ENCODE peak calls at places on chromosomes 12 and 14, in eight cellular contexts. X is transverse colon, S is prostate gland, Q is upper lobe of left lung, A is stomach, O is breast epithelium, N is suprapubic skin, E is GM12891. C is an unnamed sample.
A peak's percentile ranks its signal among the peaks of the same experiment; 100 is the strongest.

GRCh38 chr14:105418269-105419054 is 1.2 kb upstream of the MTA1 start:
- DNase-seq in X (no peak), S (no peak), Q (no peak), A (no peak), O (no peak), N (peak; percentile 60), E (no peak), C (no peak)

GRCh38 chr12:4227046-4227445 is 46.5 kb upstream of the CCND2 start:
- DNase-seq in X (no peak), S (no peak), Q (no peak), A (no peak), O (no peak), N (no peak), E (no peak), C (peak; percentile 39)

GRCh38 chr12:49462103-49462739 is 76.6 kb upstream of the KCNH3 start:
- DNase-seq in X (no peak), S (no peak), Q (peak; percentile 24), A (peak; percentile 44), O (no peak), N (no peak), E (no peak), C (no peak)

GRCh38 chr14:88866305-88866704 is 41.9 kb downstream of the TTC8 start:
- DNase-seq in X (no peak), S (no peak), Q (no peak), A (no peak), O (no peak), N (no peak), E (no peak), C (no peak)

GRCh38 chr12:98253207-98253606 is 262.2 kb upstream of the TMPO start:
- DNase-seq in X (no peak), S (peak; percentile 12), Q (no peak), A (no peak), O (no peak), N (no peak), E (no peak), C (no peak)

GRCh38 chr12:111068281-111068680 is 147.9 kb upstream of the MYL2 start:
- DNase-seq in X (no peak), S (no peak), Q (no peak), A (no peak), O (no peak), N (no peak), E (no peak), C (no peak)

GRCh38 chr12:62618319-62618718 is 151.7 kb downstream of the MON2 start:
- DNase-seq in X (no peak), S (no peak), Q (no peak), A (no peak), O (no peak), N (no peak), E (no peak), C (no peak)

GRCh38 chr14:76261371-76261811 is 109.7 kb downstream of the GPATCH2L start:
- DNase-seq in X (no peak), S (no peak), Q (no peak), A (no peak), O (no peak), N (no peak), E (no peak), C (no peak)

GRCh38 chr12:29831173-29831572 is 47.4 kb upstream of the TMTC1 start:
- DNase-seq in X (no peak), S (no peak), Q (no peak), A (no peak), O (no peak), N (no peak), E (no peak), C (no peak)

GRCh38 chr14:90533591-90534021 is 136.8 kb downstream of the CALM1 start:
- DNase-seq in X (no peak), S (no peak), Q (no peak), A (no peak), O (no peak), N (no peak), E (no peak), C (no peak)

GRCh38 chr12:56258820-56259183 is 618 bp upstream of the ANKRD52 start:
- DNase-seq in X (no peak), S (no peak), Q (no peak), A (no peak), O (no peak), N (no peak), E (no peak), C (no peak)

GRCh38 chr12:56257491-56258067 is 605 bp downstream of the ANKRD52 start:
- DNase-seq in X (no peak), S (no peak), Q (peak; percentile 28), A (no peak), O (no peak), N (no peak), E (no peak), C (no peak)

GRCh38 chr12:56257071-56257470 is 1.1 kb downstream of the ANKRD52 start:
- DNase-seq in X (no peak), S (no peak), Q (no peak), A (no peak), O (no peak), N (no peak), E (no peak), C (no peak)

GRCh38 chr12:56256326-56256960 is 1.7 kb downstream of the ANKRD52 start:
- DNase-seq in X (no peak), S (no peak), Q (no peak), A (no peak), O (no peak), N (no peak), E (no peak), C (no peak)

GRCh38 chr12:56258068-56258819 is at the start of gene ANKRD52:
- DNase-seq in X (peak; percentile 81), S (peak; percentile 62), Q (peak; percentile 79), A (peak; percentile 78), O (peak; percentile 43), N (peak; percentile 83), E (peak; percentile 97), C (no peak)
- TF ChIP-seq POLR2A in X (no peak), S (no peak), Q (no peak), A (no peak), O (no peak), N (no peak), E (no peak), C (no peak)

DNA sequence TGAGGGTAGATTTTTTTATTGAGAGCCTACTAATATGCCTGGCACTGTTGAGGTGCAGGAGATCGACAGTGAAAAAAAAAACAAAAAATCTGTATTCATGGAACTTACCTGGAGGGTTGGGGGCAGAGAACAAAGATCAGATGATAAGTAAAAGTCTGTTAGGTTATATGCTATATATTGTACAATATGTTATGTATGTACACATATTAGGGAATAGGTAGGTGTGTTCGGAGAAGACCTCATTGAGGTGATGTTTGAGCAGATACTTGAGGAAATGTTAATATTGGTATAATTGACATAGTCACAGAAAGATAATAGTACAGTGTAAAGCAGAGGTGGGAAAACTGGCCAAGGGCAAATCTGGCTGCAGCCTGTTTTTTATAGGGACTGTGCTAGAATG is 5.6 kb downstream of the ARF6 start:
- DNase-seq in X (no peak), S (no peak), Q (no peak), A (no peak), O (no peak), N (no peak), E (no peak), C (no peak)
- TF ChIP-seq POLR2AphosphoS5 in X (no peak), S (no peak), Q (no peak), A (no peak), O (no peak), N (no peak), E (no peak), C (no peak)

DNA sequence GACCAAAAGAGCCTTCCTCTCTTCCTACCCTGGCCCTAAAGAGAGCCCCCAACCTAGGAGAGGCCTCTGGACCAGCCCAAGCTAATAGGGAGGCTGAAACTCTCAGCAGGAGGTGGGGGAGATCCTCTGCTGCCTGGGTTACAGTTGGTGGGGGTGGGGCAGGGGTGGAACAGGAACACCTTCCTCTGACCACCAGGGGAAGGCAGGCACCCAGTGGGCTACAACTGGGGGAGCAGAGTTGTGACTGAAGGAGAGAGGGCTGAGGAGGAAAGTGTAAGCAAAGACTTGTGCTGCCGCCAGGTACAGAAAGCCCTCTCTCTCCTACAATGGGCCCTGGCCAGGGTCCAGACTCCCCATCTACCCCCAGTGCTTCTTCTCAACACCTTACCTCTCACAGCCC is 1.5 kb downstream of the MYO1A start:
- DNase-seq in X (no peak), S (no peak), Q (no peak), A (no peak), O (no peak), N (no peak), E (no peak), C (no peak)
- TF ChIP-seq POLR2A in X (no peak), S (no peak), Q (no peak), A (no peak), O (no peak), N (no peak), E (no peak), C (no peak)

DNA sequence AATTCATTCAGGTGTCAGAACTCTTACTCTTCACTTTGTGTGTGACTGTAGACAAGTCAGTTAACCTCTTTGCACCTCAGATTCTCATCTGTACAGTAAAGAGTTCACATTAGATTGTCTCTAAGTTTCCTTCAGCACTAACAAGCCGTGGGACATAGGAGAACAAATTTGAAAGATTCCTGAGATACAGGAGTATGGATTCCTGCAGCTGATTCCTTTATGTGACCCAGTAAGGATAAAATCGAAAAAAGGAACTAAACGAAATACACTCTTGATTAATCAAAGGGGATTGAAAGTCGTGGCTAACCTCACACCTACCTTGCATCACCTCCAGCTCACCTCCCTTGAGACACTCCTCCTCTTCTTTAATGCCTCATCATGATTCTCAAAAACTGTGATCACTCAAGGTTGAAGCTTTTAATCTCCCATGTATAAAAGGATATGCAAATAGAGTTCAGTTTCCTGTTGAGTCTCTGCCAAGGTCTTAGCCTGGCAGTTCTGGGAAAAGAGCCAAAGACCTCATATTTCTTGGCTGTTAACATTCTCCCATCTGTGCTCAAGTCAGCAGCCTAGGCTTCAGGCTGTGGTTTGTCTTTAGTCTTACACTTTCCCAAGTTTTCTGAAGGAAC is 156.6 kb downstream of the DAD1 start:
- DNase-seq in X (peak; percentile 53), S (peak; percentile 68), Q (peak; percentile 56), A (peak; percentile 65), O (peak; percentile 59), N (no peak), E (no peak), C (no peak)
- TF ChIP-seq POLR2AphosphoS5 in X (peak; percentile 26), S (peak; percentile 74), Q (peak; percentile 34), A (peak; percentile 53), O (no peak), N (no peak), E (no peak), C (peak; percentile 36)

DNA sequence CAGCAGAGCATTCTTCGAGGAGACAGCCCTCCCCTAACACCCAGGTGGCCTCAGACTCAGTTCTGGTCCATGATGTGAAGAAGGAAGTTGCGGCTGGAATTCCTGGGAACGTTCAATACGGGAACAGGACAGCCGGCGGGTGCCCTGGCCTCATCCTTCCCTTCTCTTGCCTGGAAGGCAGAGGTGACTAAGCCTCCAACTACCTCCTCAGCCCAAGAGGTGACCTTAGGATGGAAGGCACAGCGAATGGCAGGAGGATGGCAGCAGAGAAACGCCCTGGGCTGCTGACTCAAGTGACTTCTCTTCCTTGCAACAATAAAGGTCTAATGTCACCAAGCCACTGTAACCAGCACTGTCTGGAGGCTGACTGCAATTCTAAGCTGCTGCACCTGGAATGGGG is 36.1 kb downstream of the DHX37 start:
- DNase-seq in X (no peak), S (no peak), Q (no peak), A (no peak), O (no peak), N (no peak), E (peak; percentile 7), C (no peak)
- TF ChIP-seq POLR2A in X (no peak), S (no peak), Q (no peak), A (no peak), O (no peak), N (no peak), E (no peak), C (no peak)

GRCh38 chr12:120720234-120720968 is 5.2 kb upstream of the ACADS start:
- DNase-seq in X (no peak), S (no peak), Q (peak; percentile 44), A (no peak), O (no peak), N (no peak), E (no peak), C (no peak)
- TF ChIP-seq POLR2AphosphoS5 in X (no peak), S (no peak), Q (no peak), A (no peak), O (no peak), N (no peak), E (no peak), C (no peak)

C was measured in esophagus muscularis mucosa.